ENCODE peak calls at places on chromosomes 2 and 18, in seven cellular contexts. K is cardiac fibroblast, P is brain microvascular endothelial cell, R is GM23248, L is heart right ventricle, T is psoas muscle, X is NT2/D1. N is an unnamed sample.

GRCh38 chr2:218019411-218020060 is 16.7 kb upstream of the TNS1 start:
- DNase-seq in K (no peak), P (no peak), R (no peak), L (no peak), T (no peak), X (no peak), N (no peak)

GRCh38 chr2:85702172-85702571 is 8.0 kb downstream of the GNLY start:
- DNase-seq in K (peak), P (no peak), R (peak), L (no peak), T (no peak), X (no peak), N (no peak)

GRCh38 chr2:33166287-33166881 is 219.6 kb downstream of the LTBP1 start:
- DNase-seq in K (peak), P (no peak), R (peak), L (no peak), T (no peak), X (no peak), N (no peak)

GRCh38 chr18:46278481-46279465 is 174.6 kb downstream of the HAUS1 start:
- DNase-seq in K (peak), P (peak), R (peak), L (no peak), T (no peak), X (no peak), N (no peak)

GRCh38 chr2:12694990-12695774 is 21.6 kb upstream of the TRIB2 start:
- DNase-seq in K (no peak), P (no peak), R (no peak), L (no peak), T (no peak), X (no peak), N (no peak)

GRCh38 chr2:212998629-212999359 is 152.6 kb downstream of the IKZF2 start:
- DNase-seq in K (peak), P (peak), R (peak), L (no peak), T (no peak), X (no peak), N (no peak)

GRCh38 chr18:13793819-13794218 is 30.1 kb upstream of the MC5R start:
- DNase-seq in K (no peak), P (no peak), R (no peak), L (no peak), T (no peak), X (no peak), N (no peak)

GRCh38 chr2:232321156-232321816 is 57.3 kb upstream of the ALPP start:
- DNase-seq in K (no peak), P (no peak), R (no peak), L (no peak), T (no peak), X (no peak), N (no peak)

GRCh38 chr18:23236876-23237468 is 101.7 kb downstream of the CABLES1 start:
- DNase-seq in K (no peak), P (no peak), R (no peak), L (no peak), T (no peak), X (no peak), N (no peak)

GRCh38 chr18:62760403-62760734 is 45.0 kb downstream of the PHLPP1 start:
- DNase-seq in K (no peak), P (no peak), R (no peak), L (no peak), T (no peak), X (no peak), N (no peak)
- H3K4me3 ChIP-seq in K (no peak), P (no peak), R (no peak), L (no peak), T (no peak), X (no peak), N (no peak)

GRCh38 chr2:171522057-171522803 is at the start of gene CYBRD1:
- DNase-seq in K (peak), P (peak), R (peak), L (peak), T (peak), X (no peak), N (peak)
- H3K4me3 ChIP-seq in K (peak), P (peak), R (peak), L (peak), T (peak), X (peak), N (peak)

GRCh38 chr2:127421871-127422618 is 3.8 kb downstream of the PROC start:
- DNase-seq in K (no peak), P (no peak), R (no peak), L (no peak), T (no peak), X (no peak), N (no peak)

GRCh38 chr2:127422631-127423475 is 4.6 kb downstream of the PROC start:
- DNase-seq in K (no peak), P (no peak), R (peak), L (no peak), T (no peak), X (peak), N (peak)

GRCh38 chr2:127423476-127423840 is 5.2 kb downstream of the PROC start:
- DNase-seq in K (no peak), P (no peak), R (no peak), L (no peak), T (no peak), X (no peak), N (peak)

GRCh38 chr2:127424598-127425379 is 6.6 kb downstream of the PROC start:
- DNase-seq in K (no peak), P (no peak), R (no peak), L (no peak), T (no peak), X (no peak), N (no peak)

GRCh38 chr2:127423880-127424279 is 5.7 kb downstream of the PROC start:
- DNase-seq in K (no peak), P (no peak), R (no peak), L (no peak), T (no peak), X (no peak), N (no peak)
- H3K4me3 ChIP-seq in K (peak), P (peak), R (peak), L (no peak), T (peak), X (peak), N (peak)

GRCh38 chr2:145288650-145289496 is 769.0 kb upstream of the ZEB2 start:
- DNase-seq in K (no peak), P (no peak), R (no peak), L (no peak), T (no peak), X (no peak), N (no peak)

GRCh38 chr2:145284551-145284950 is 764.6 kb upstream of the ZEB2 start:
- DNase-seq in K (no peak), P (no peak), R (peak), L (no peak), T (no peak), X (no peak), N (no peak)

GRCh38 chr2:145286716-145287115 is 766.8 kb upstream of the ZEB2 start:
- DNase-seq in K (no peak), P (no peak), R (no peak), L (no peak), T (no peak), X (no peak), N (no peak)

GRCh38 chr2:145292166-145292565 is 772.2 kb upstream of the ZEB2 start:
- DNase-seq in K (no peak), P (no peak), R (no peak), L (no peak), T (no peak), X (no peak), N (no peak)

DNA sequence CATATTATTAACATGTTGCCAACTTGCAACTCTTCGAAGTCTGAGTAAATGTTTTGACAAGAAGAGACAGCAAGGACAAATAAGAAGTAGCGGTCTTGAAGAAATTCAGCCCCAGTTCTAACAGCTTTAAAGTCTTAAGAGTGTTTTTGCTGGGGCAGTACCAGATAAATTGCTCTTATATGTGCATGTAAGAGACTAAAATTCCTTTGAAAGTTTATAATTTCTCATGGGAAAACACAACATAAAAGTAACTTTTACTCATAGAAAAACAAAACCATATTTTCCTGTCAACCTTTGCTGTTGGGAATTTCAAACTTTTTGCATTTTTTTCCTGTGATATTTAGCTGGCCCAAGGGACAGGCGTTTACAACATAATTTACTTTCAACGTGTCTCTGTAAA is 767.8 kb upstream of the ZEB2 start:
- DNase-seq in K (peak), P (no peak), R (peak), L (no peak), T (no peak), X (no peak), N (no peak)
- H3K4me3 ChIP-seq in K (no peak), P (no peak), R (no peak), L (no peak), T (no peak), X (no peak), N (no peak)

GRCh38 chr2:8457620-8458255 is 224.1 kb upstream of the ID2 start:
- DNase-seq in K (no peak), P (no peak), R (no peak), L (no peak), T (no peak), X (no peak), N (no peak)

GRCh38 chr2:8455236-8456148 is 226.4 kb upstream of the ID2 start:
- DNase-seq in K (no peak), P (no peak), R (no peak), L (peak), T (no peak), X (no peak), N (no peak)

GRCh38 chr2:8456149-8457091 is 225.4 kb upstream of the ID2 start:
- DNase-seq in K (no peak), P (no peak), R (no peak), L (no peak), T (no peak), X (no peak), N (no peak)

GRCh38 chr2:8458461-8459459 is 223.1 kb upstream of the ID2 start:
- DNase-seq in K (no peak), P (no peak), R (peak), L (no peak), T (no peak), X (no peak), N (no peak)

DNA sequence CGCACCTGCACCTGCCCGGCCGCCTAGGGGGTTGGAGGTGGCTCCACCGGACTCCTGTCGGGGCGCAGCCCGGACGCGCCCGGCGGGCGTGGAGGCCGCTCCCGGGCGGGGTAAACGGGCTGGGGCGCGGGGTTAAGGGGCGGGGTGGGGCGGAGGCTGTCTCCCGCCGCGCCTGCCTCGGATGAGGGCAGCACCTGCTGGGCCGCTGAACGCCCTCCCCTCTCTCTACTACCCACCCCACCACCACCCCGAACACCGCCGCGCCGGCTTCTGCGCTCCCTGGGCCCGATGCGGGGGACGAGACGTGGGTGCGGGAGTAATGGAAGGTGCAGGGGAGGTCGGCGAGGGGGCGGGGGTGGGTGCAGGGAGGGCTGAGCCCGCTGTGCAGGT is 224.8 kb upstream of the ID2 start:
- DNase-seq in K (no peak), P (no peak), R (no peak), L (no peak), T (no peak), X (no peak), N (no peak)
- H3K4me3 ChIP-seq in K (no peak), P (no peak), R (no peak), L (no peak), T (no peak), X (no peak), N (no peak)

DNA sequence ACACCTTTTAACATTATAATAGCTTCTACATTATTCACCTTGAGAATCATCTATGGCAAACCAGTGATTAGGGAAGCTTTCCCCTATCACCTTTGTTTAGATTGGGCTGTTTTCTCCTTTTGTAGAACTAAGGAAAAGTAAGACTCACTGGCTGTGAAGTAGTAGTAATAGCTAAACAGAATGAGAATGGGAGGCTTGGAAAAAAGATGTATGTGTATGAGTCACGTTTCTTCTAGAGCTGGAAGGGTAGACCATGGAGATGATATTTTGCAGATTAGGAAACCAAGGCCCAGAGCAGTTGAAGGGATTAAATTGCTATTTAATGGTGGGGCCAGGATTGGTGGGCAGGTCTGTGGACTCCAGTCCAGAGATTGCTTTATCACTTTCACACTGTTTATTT is 214.5 kb downstream of the MCFD2 start:
- DNase-seq in K (peak), P (no peak), R (peak), L (no peak), T (no peak), X (no peak), N (no peak)
- H3K4me3 ChIP-seq in K (peak), P (peak), R (peak), L (no peak), T (peak), X (no peak), N (no peak)

DNA sequence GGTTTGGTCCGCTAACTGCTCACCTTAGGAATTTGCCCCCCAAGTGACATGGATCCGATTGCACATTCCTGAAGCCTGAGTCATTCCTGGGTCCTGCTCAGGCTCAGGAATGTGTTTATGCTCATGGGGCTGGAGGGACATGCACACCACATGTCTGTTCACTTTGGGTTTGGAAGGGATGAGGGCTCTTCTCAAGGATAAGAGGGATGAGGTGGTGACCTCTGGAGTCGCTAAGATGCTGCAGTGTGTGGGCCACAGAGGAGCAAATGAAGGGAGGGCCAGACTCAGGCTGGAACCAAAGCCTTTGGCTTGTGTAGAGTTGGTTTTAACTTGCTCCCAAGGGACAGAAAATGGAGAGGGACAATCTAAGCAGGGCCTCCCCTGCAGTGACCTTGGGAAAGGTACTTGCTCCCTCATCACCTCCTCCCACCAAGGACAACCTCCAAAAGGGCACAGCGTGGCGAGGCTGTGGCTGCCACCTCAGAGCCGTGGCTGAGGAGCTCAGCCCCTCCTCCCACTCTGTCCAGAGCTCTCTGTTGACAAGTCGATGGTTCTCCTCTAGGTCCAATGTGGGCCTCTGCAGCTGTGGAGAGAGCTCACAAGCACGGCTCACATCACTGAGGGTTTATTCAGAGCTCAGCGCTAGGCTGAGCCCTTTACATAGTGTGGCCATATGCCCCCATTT is 66.1 kb downstream of the HS1BP3 start:
- DNase-seq in K (peak), P (peak), R (peak), L (peak), T (peak), X (peak), N (no peak)
- H3K4me3 ChIP-seq in K (no peak), P (no peak), R (no peak), L (no peak), T (no peak), X (no peak), N (no peak)

DNA sequence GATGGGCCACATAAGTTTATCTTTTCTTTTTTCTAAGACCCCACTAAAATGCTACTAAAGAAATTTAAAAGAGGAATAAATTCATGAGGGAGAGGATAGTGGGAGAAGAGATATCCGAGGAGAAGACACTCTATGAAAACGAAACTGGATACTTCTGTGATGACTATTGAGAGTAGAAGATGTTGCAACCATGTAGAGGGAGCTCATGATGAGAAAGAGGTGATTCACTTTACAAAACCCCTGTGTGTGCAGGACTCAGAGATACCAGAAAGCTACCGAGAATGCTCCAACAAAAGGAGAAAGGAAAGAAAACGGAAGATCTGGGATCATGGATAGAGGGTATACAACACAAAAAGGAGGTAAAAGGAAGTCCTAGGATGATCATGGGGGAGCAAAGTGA is 34.9 kb downstream of the SLC38A11 start:
- DNase-seq in K (peak), P (peak), R (peak), L (no peak), T (no peak), X (no peak), N (no peak)
- H3K4me3 ChIP-seq in K (peak), P (no peak), R (peak), L (no peak), T (no peak), X (no peak), N (no peak)